ENCODE peak calls at places on chromosomes 11 and 22, in six cellular contexts. L, F, T, S, N and Z are unnamed samples.

GRCh38 chr11:8293171-8293570 is 29.5 kb upstream of the LMO1 start:
- DNase-seq in L (no peak), F (no peak), T (no peak), N (no peak), S (no peak), Z (no peak)

GRCh38 chr22:49300951-49301397 is 526.7 kb downstream of the BRD1 start:
- DNase-seq in N (no peak), F (no peak), T (no peak), S (no peak), L (peak; percentile 14), Z (no peak)

GRCh38 chr11:92424281-92424680 is 199.7 kb downstream of the FAT3 start:
- DNase-seq in T (no peak), F (no peak), N (no peak), L (no peak), S (no peak), Z (no peak)

GRCh38 chr22:44118645-44119315 is 61.9 kb upstream of the PARVG start:
- DNase-seq in S (no peak), N (no peak), T (no peak), F (no peak), L (no peak), Z (no peak)

GRCh38 chr11:72775288-72776110 is 18.3 kb downstream of the STARD10 start:
- DNase-seq in L (no peak), N (no peak), F (no peak), S (no peak), T (no peak), Z (no peak)

GRCh38 chr11:42841563-42841962 is 470.2 kb upstream of the API5 start:
- DNase-seq in F (no peak), T (no peak), N (no peak), S (no peak), L (no peak), Z (no peak)

GRCh38 chr11:80320765-80321164 is 879.9 kb upstream of the TENM4 start:
- DNase-seq in N (no peak), F (no peak), T (no peak), S (no peak), L (no peak), Z (no peak)

GRCh38 chr11:48094643-48095339 is 114.4 kb downstream of the PTPRJ start:
- DNase-seq in N (no peak), F (no peak), T (no peak), L (no peak), S (no peak), Z (no peak)

GRCh38 chr11:72042059-72042425 is 38.3 kb downstream of the NUMA1 start:
- DNase-seq in N (no peak), T (no peak), S (no peak), F (no peak), L (no peak), Z (no peak)

GRCh38 chr11:134543144-134544044 is 131.4 kb upstream of the B3GAT1 start:
- DNase-seq in S (no peak), L (peak; percentile 35), F (no peak), T (no peak), N (no peak), Z (no peak)

GRCh38 chr11:128093689-128094088 is 493.7 kb downstream of the ETS1 start:
- DNase-seq in S (no peak), T (no peak), F (no peak), L (no peak), N (no peak), Z (no peak)

GRCh38 chr22:25419247-25420113 is 145.0 kb upstream of the GRK3 start:
- DNase-seq in F (peak; percentile 63), N (peak; percentile 56), T (no peak), L (no peak), S (no peak), Z (no peak)

GRCh38 chr22:37304595-37305343 is 22.5 kb downstream of the CYTH4 start:
- DNase-seq in L (no peak), T (no peak), F (no peak), N (no peak), S (no peak), Z (no peak)

GRCh38 chr11:253886-254270 is 17.1 kb downstream of the PSMD13 start:
- DNase-seq in N (no peak), F (no peak), T (no peak), L (no peak), S (no peak), Z (no peak)

DNA sequence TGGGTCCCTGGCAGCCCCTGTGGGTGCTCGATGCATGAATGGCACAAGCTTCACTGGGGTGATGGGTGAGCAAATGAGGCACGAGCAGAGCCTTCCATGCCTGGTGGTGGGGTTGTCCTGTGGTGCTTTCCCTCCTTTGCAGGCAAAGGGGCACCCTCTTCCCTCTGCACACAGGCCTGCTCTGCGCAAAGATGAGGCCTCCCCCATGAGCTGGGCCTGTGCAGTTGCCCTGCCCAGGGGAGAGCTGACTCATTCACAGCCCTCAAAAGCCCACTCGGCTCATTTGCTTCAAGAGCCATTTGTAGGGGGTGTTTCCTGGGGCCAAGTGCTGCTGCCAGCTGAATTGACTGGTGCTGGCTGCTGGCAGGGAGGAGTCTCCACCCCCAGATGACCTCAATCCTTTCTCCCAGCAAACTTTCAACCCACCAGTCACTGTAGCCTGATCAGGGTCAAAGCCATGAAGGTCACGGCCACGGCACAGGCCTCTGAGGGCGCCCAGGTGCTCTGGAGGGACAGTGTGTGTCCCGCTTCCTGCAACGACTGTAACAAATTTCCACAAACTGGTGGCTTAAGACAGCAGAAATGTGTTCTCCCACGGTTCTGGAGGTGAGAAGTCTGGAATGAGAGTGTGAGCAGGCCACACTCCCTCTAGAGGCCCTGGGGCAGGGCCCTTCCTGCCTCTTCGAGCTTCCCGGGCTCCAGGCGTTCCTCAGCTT is 48.8 kb upstream of the ANO1 start:
- DNase-seq in S (no peak), F (no peak), N (no peak), L (no peak), T (no peak), Z (no peak)
- TF ChIP-seq CTCF in S (no peak), F (no peak), N (no peak), L (no peak), T (no peak), Z (no peak)

GRCh38 chr11:117459979-117460300 is 132.3 kb downstream of the CEP164 start:
- DNase-seq in N (no peak), S (no peak), T (no peak), L (no peak), F (peak; percentile 15), Z (no peak)
- TF ChIP-seq CTCF in N (no peak), S (no peak), T (no peak), L (no peak), F (no peak), Z (no peak)

GRCh38 chr11:60924110-60924905 is at the start of gene TMEM132A:
- DNase-seq in L (peak; percentile 71), N (no peak), T (peak; percentile 71), S (peak; percentile 76), F (peak; percentile 73), Z (no peak)
- TF ChIP-seq CTCF in L (no peak), N (peak; percentile 25), T (peak; percentile 8), S (no peak), F (no peak), Z (no peak)

GRCh38 chr11:75245356-75246005 is 4.9 kb downstream of the TPBGL start:
- DNase-seq in S (no peak), L (no peak), F (no peak), N (no peak), T (no peak), Z (no peak)
- TF ChIP-seq CTCF in S (no peak), L (no peak), F (no peak), N (no peak), T (no peak), Z (no peak)

GRCh38 chr22:50699754-50700386 is 27.2 kb downstream of the SHANK3 start:
- DNase-seq in S (peak; percentile 5), T (no peak), F (no peak), L (no peak), N (no peak), Z (no peak)

GRCh38 chr22:50697667-50698506 is 25.3 kb downstream of the SHANK3 start:
- DNase-seq in L (no peak), T (no peak), S (peak; percentile 8), N (no peak), F (no peak), Z (no peak)

GRCh38 chr22:50699001-50699753 is 26.6 kb downstream of the SHANK3 start:
- DNase-seq in N (no peak), F (no peak), L (no peak), S (peak; percentile 5), T (no peak), Z (no peak)

GRCh38 chr22:50696799-50697561 is 24.4 kb downstream of the SHANK3 start:
- DNase-seq in N (no peak), L (no peak), T (no peak), S (peak; percentile 11), F (no peak), Z (no peak)

DNA sequence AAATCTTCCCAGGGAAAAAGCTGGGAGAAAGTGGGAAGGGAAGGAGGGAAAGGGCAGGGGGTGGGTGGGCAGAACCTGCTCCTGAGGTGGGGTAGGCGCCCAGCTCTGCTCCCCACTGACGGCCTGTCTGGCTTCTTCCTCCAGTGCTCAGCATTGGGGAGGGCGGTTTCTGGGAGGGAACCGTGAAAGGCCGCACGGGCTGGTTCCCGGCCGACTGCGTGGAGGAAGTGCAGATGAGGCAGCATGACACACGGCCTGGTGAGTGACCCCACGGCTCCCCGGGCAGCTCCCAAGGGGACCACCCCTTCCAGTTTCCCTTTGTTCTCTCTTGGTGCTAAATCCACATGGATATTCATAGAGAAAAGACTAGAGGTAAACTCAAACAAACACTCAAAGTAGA is 25.9 kb downstream of the SHANK3 start:
- DNase-seq in S (peak; percentile 7), T (no peak), L (no peak), F (no peak), N (no peak), Z (no peak)
- TF ChIP-seq CTCF in S (no peak), T (no peak), L (no peak), F (no peak), N (no peak), Z (no peak)

DNA sequence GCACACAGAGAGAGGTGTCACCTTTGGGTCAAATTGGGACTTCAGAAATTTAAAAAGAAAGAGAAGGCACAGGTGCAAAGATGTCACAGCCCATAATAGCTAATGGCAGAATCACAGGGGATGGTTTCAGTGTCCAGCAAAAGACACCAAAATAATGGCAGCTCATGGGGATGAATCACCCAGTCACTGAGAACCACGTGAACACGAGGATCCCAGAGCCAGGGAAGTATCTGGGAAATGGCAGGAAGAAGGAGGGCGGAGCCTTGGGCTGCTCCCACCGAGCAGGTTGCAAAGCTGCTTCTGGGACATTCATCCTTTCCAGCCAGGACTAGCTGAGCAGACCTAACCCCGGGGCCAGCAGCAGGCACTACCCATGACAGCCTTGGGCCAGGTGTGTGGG is 45.6 kb downstream of the TRMU start:
- DNase-seq in F (no peak), L (no peak), S (no peak), N (no peak), T (no peak), Z (no peak)
- TF ChIP-seq CTCF in F (no peak), L (no peak), S (no peak), N (no peak), T (no peak), Z (no peak)

DNA sequence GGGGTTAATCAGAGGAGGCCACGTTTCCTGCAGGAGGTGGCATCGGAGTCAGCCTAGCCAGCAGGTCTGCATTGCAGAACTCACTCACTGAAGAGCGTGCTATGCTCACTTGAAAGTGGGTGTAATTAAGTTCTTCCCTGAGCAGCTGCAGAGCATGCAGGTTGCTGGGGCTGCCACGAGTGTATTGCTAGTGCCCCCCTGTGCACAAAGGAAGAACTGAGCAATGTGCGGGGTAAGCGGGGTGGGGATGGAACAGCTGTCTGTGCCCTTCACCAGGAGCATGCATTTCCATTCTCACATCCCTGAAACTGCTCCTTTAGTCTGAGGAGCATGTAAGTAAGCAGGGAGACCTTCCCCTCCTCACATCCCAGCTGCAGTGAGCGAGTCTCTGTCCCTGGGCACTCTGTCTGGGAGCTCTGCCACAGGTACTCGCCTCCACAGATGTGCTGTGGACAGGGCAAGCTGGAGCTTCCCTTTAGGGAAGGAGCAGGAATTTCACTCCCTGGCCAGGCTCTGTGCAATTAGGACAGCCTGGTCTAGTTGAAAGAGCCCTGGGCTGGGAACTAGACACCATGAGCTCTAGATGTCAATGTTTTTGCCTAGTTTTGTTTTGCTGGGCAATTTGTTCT is 1031.8 kb downstream of the NTM start:
- DNase-seq in L (peak; percentile 39), F (peak; percentile 14), T (peak; percentile 54), S (no peak), N (no peak), Z (no peak)
- TF ChIP-seq CTCF in L (no peak), F (peak; percentile 10), T (peak; percentile 54), S (no peak), N (peak; percentile 29), Z (no peak)